ENCODE peak calls at places on chromosomes 4 and X, in five cellular contexts. V, H, N, O and Z are unnamed samples.

GRCh38 chrX:98296129-98296528 is 1412.4 kb downstream of the RPA4 start:
- DNase-seq in V (no peak), N (no peak), O (no peak), H (no peak), Z (no peak)

GRCh38 chrX:68693481-68694410 is 46.3 kb downstream of the STARD8 start:
- DNase-seq in O (no peak), N (peak), H (peak), V (no peak), Z (no peak)

GRCh38 chrX:68146054-68146453 is 287.2 kb downstream of the OPHN1 start:
- DNase-seq in H (no peak), V (no peak), N (peak), O (no peak), Z (peak)

GRCh38 chr4:15402146-15402545 is 25.7 kb upstream of the C1QTNF7 start:
- DNase-seq in H (no peak), O (no peak), N (peak), V (no peak), Z (no peak)

GRCh38 chrX:101759000-101759399 is 99.3 kb upstream of the ARMCX2 start:
- DNase-seq in V (no peak), N (peak), O (peak), H (peak), Z (peak)

GRCh38 chr4:165555302-165555701 is 176.5 kb downstream of the CPE start:
- DNase-seq in N (no peak), H (no peak), O (no peak), V (no peak), Z (no peak)

GRCh38 chr4:114108869-114109268 is 129.4 kb upstream of the ARSJ start:
- DNase-seq in N (peak), O (no peak), V (no peak), H (no peak), Z (no peak)

GRCh38 chrX:103656623-103657022 is 27.8 kb downstream of the TCEAL1 start:
- DNase-seq in N (peak), V (no peak), H (no peak), O (no peak), Z (no peak)

GRCh38 chr4:108427946-108428345 is 192.4 kb upstream of the RPL34 start:
- DNase-seq in V (no peak), N (no peak), H (no peak), O (no peak), Z (no peak)

GRCh38 chr4:103720661-103721060 is 876 bp upstream of the TACR3 start:
- DNase-seq in N (no peak), H (no peak), O (no peak), V (no peak), Z (no peak)

GRCh38 chr4:103718993-103719319 is 829 bp downstream of the TACR3 start:
- DNase-seq in H (no peak), O (no peak), N (no peak), V (no peak), Z (no peak)

GRCh38 chr4:103721251-103721650 is 1.5 kb upstream of the TACR3 start:
- DNase-seq in H (no peak), V (no peak), O (no peak), N (no peak), Z (no peak)

GRCh38 chr4:103719320-103720204 is at the start of gene TACR3:
- DNase-seq in O (no peak), V (no peak), H (no peak), N (peak), Z (no peak)
- H3K4me3 ChIP-seq in O (no peak), V (no peak), H (peak), N (no peak), Z (no peak)

GRCh38 chr4:81666491-81666890 is 194.8 kb upstream of the RASGEF1B start:
- DNase-seq in V (no peak), H (no peak), O (no peak), N (no peak), Z (no peak)
- H3K4me3 ChIP-seq in V (no peak), H (no peak), O (no peak), N (no peak), Z (no peak)

DNA sequence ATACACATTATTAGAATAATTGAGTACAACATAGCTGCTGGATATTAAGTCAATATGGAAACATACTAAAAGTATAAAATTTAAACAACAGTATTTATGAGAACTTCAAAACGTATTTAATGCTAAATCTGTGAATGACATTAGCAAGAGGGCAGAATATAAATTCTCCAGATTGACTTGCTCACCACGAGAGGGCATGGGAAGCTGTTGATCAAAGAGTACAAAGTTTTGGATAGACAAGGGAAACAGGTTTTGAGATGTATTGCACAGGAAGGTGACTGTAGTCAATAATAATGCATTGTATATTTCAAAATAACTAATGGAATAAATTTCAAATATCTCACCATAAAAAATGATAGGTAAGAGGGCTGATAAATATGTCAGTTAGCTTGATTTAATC is 768.2 kb downstream of the CENPC start:
- DNase-seq in V (no peak), O (no peak), N (no peak), H (no peak), Z (no peak)
- H3K4me3 ChIP-seq in V (no peak), O (no peak), N (no peak), H (no peak), Z (no peak)

GRCh38 chr4:159269956-159270355 is 167.1 kb downstream of the RAPGEF2 start:
- DNase-seq in H (no peak), N (no peak), O (no peak), V (no peak), Z (no peak)

GRCh38 chr4:159269143-159269542 is 166.3 kb downstream of the RAPGEF2 start:
- DNase-seq in N (peak), O (no peak), H (no peak), V (no peak), Z (no peak)

GRCh38 chr4:159267940-159268327 is 165.1 kb downstream of the RAPGEF2 start:
- DNase-seq in O (no peak), N (peak), H (no peak), V (no peak), Z (no peak)

GRCh38 chr4:159267023-159267939 is 164.4 kb downstream of the RAPGEF2 start:
- DNase-seq in V (no peak), N (peak), H (no peak), O (no peak), Z (no peak)

DNA sequence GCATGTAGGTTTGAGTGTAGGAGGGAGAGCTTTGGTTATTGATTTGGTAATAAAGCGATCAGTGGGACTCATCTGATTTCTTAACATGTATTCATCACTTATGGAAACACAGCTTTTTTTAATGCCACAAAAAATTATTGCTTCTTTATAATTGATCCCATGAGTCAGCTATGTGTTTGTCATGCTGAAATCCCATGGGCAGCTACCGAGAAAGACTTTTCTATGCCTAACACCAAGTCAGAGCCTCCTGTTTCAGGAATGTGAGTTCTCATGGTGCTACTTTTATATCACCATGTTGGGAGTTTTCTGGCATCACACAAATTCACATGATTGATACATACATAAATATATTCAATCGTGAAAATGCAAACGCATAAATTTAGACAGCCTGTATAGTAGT is 165.7 kb downstream of the RAPGEF2 start:
- DNase-seq in O (no peak), V (no peak), H (no peak), N (peak), Z (no peak)
- H3K4me3 ChIP-seq in O (no peak), V (no peak), H (peak), N (peak), Z (no peak)